ENCODE peak calls at places on chromosome 17, in four cellular contexts. One of them, this sample, is unnamed. For H3K27me3, the result is how much of the 10 kb centered on the place peaks cover.

GRCh38 chr17:17467720-17468119 is 9.1 kb upstream of the MED9 start:
- DNase-seq in WERI-Rb-1: peak
- DNase-seq in GM06990: no peak
- DNase-seq in cardiac muscle cell: no peak
- DNase-seq in this sample: no peak

GRCh38 chr17:34706029-34706428 is 126.6 kb downstream of the TMEM132E start:
- DNase-seq in WERI-Rb-1: no peak
- DNase-seq in GM06990: no peak
- DNase-seq in cardiac muscle cell: peak
- DNase-seq in this sample: no peak

GRCh38 chr17:77145635-77146632 is 5.2 kb downstream of the SEC14L1 start:
- DNase-seq in WERI-Rb-1: no peak
- DNase-seq in GM06990: peak
- DNase-seq in cardiac muscle cell: peak
- DNase-seq in this sample: no peak

GRCh38 chr17:77645441-77646430 is 312.8 kb upstream of the TNRC6C start:
- DNase-seq in WERI-Rb-1: peak
- DNase-seq in GM06990: no peak
- DNase-seq in cardiac muscle cell: no peak
- DNase-seq in this sample: no peak

GRCh38 chr17:10297691-10298090 is 75.1 kb downstream of the MYH13 start:
- DNase-seq in WERI-Rb-1: no peak
- DNase-seq in GM06990: no peak
- DNase-seq in cardiac muscle cell: no peak
- DNase-seq in this sample: no peak

GRCh38 chr17:46770818-46771600 is 47.5 kb downstream of the WNT3 start:
- DNase-seq in WERI-Rb-1: peak
- DNase-seq in GM06990: no peak
- DNase-seq in cardiac muscle cell: peak
- DNase-seq in this sample: no peak

GRCh38 chr17:60390881-60391418 is 983 bp downstream of the USP32 start:
- DNase-seq in WERI-Rb-1: peak
- DNase-seq in GM06990: peak
- DNase-seq in cardiac muscle cell: peak
- DNase-seq in this sample: no peak

GRCh38 chr17:11644265-11645212 is 46.3 kb downstream of the DNAH9 start:
- DNase-seq in WERI-Rb-1: peak
- DNase-seq in GM06990: no peak
- DNase-seq in cardiac muscle cell: peak
- DNase-seq in this sample: no peak

GRCh38 chr17:32813021-32813420 is 63.9 kb downstream of the MYO1D start:
- DNase-seq in WERI-Rb-1: no peak
- DNase-seq in GM06990: no peak
- DNase-seq in cardiac muscle cell: no peak
- DNase-seq in this sample: no peak

GRCh38 chr17:74957935-74958549 is 14.5 kb downstream of the HID1 start:
- DNase-seq in WERI-Rb-1: peak
- DNase-seq in GM06990: peak
- DNase-seq in cardiac muscle cell: peak
- DNase-seq in this sample: no peak

GRCh38 chr17:35449371-35449931 is 885 bp upstream of the SLFN13 start:
- DNase-seq in WERI-Rb-1: no peak
- DNase-seq in GM06990: peak
- DNase-seq in cardiac muscle cell: peak
- DNase-seq in this sample: no peak

GRCh38 chr17:71188811-71189492 is 931.9 kb upstream of the SOX9 start:
- DNase-seq in WERI-Rb-1: no peak
- DNase-seq in GM06990: no peak
- DNase-seq in cardiac muscle cell: no peak
- DNase-seq in this sample: peak

GRCh38 chr17:70808596-70808995 is 639.3 kb downstream of the KCNJ2 start:
- DNase-seq in WERI-Rb-1: no peak
- DNase-seq in GM06990: no peak
- DNase-seq in cardiac muscle cell: no peak
- DNase-seq in this sample: no peak

GRCh38 chr17:19940722-19941464 is 36.7 kb downstream of the AKAP10 start:
- DNase-seq in WERI-Rb-1: no peak
- DNase-seq in GM06990: no peak
- DNase-seq in cardiac muscle cell: no peak
- DNase-seq in this sample: no peak

GRCh38 chr17:10806863-10807262 is 3.0 kb upstream of the TMEM238L start:
- DNase-seq in WERI-Rb-1: no peak
- DNase-seq in GM06990: no peak
- DNase-seq in cardiac muscle cell: no peak
- DNase-seq in this sample: no peak

GRCh38 chr17:74360993-74361612 is 565 bp downstream of the BTBD17 start:
- DNase-seq in WERI-Rb-1: peak
- DNase-seq in GM06990: no peak
- DNase-seq in cardiac muscle cell: no peak
- DNase-seq in this sample: no peak

GRCh38 chr17:42050360-42051012 is at the start of gene C17orf113:
- DNase-seq in WERI-Rb-1: peak
- DNase-seq in GM06990: peak
- DNase-seq in cardiac muscle cell: peak
- DNase-seq in this sample: no peak

GRCh38 chr17:30235386-30236296 is at the start of gene SLC6A4:
- DNase-seq in WERI-Rb-1: no peak
- DNase-seq in GM06990: no peak
- DNase-seq in cardiac muscle cell: peak
- DNase-seq in this sample: no peak

GRCh38 chr17:16938496-16939270 is 33.2 kb downstream of the TNFRSF13B start:
- DNase-seq in WERI-Rb-1: no peak
- DNase-seq in GM06990: no peak
- DNase-seq in cardiac muscle cell: peak
- DNase-seq in this sample: no peak

GRCh38 chr17:21373034-21373433 is 3.1 kb upstream of the KCNJ12 start:
- DNase-seq in WERI-Rb-1: no peak
- DNase-seq in GM06990: no peak
- DNase-seq in cardiac muscle cell: no peak
- DNase-seq in this sample: no peak

GRCh38 chr17:72683506-72684404 is 408.7 kb downstream of the SLC39A11 start:
- DNase-seq in WERI-Rb-1: no peak
- DNase-seq in GM06990: no peak
- DNase-seq in cardiac muscle cell: peak
- DNase-seq in this sample: peak

GRCh38 chr17:73474370-73474988 is 162.7 kb upstream of the CDC42EP4 start:
- DNase-seq in WERI-Rb-1: no peak
- DNase-seq in GM06990: no peak
- DNase-seq in cardiac muscle cell: peak
- DNase-seq in this sample: no peak

GRCh38 chr17:36697907-36698526 is 96.6 kb downstream of the MRM1 start:
- DNase-seq in WERI-Rb-1: peak
- DNase-seq in GM06990: no peak
- DNase-seq in cardiac muscle cell: peak
- DNase-seq in this sample: no peak

GRCh38 chr17:77178586-77178985 is 37.8 kb downstream of the SEC14L1 start:
- DNase-seq in WERI-Rb-1: peak
- DNase-seq in GM06990: no peak
- DNase-seq in cardiac muscle cell: no peak
- DNase-seq in this sample: no peak

GRCh38 chr17:40450175-40450574 is 6.9 kb downstream of the IGFBP4 start:
- DNase-seq in WERI-Rb-1: peak
- DNase-seq in GM06990: no peak
- DNase-seq in cardiac muscle cell: no peak
- DNase-seq in this sample: no peak

GRCh38 chr17:20256144-20256543 is 211.2 kb downstream of the LGALS9B start:
- DNase-seq in WERI-Rb-1: no peak
- DNase-seq in GM06990: no peak
- DNase-seq in cardiac muscle cell: no peak
- DNase-seq in this sample: no peak

GRCh38 chr17:29176500-29177351 is 3.5 kb downstream of the MYO18A start:
- DNase-seq in WERI-Rb-1: peak
- DNase-seq in GM06990: peak
- DNase-seq in cardiac muscle cell: peak
- DNase-seq in this sample: no peak

GRCh38 chr17:44204453-44204882 is 4.8 kb upstream of the ATXN7L3 start:
- DNase-seq in WERI-Rb-1: no peak
- DNase-seq in GM06990: no peak
- DNase-seq in cardiac muscle cell: no peak
- DNase-seq in this sample: no peak

GRCh38 chr17:4599505-4600281 is 15.4 kb downstream of the SMTNL2 start:
- DNase-seq in WERI-Rb-1: peak
- DNase-seq in GM06990: no peak
- DNase-seq in cardiac muscle cell: peak
- DNase-seq in this sample: no peak

GRCh38 chr17:58728831-58729230 is 26.8 kb upstream of the PPM1E start:
- DNase-seq in WERI-Rb-1: no peak
- DNase-seq in GM06990: no peak
- DNase-seq in cardiac muscle cell: no peak
- DNase-seq in this sample: no peak

DNA sequence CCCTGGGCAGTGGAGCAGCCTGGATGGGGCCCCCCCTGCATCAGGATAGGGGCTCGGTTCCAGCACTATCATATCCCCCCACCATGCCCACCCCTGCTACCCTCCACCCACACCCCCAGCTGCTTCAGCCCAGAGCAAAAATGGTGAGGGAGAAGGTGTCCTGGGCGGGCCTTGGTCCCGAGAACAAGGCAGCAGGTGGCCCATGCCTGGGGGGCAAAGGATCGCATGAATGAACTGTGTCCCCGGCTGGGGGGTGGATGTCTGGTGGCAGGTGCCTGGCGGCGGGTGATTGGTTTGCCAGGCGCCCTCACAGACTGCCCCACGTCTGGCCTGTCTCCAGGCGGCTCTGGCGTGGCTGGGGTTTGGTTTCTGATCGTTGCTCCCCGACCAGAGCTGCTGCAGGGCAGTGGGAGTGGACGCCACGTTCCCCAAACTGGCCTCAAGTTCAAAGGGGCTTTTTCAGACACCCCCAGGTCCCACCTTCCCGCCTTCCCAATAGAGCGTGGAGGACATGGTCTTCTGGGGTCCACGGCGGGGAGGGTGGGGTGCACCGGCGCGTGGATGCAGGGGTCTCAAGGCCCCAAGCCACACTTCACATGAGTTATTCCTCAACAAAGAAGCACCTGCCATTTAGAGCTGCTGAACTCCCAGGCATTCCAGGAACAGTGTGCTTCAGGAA is 12.6 kb downstream of the UTS2R start:
- DNase-seq in WERI-Rb-1: no peak
- DNase-seq in GM06990: no peak
- DNase-seq in cardiac muscle cell: no peak
- DNase-seq in this sample: no peak
- H3K27me3 ChIP-seq in WERI-Rb-1: under half
- H3K27me3 ChIP-seq in GM06990: under half
- H3K27me3 ChIP-seq in cardiac muscle cell: under half
- H3K27me3 ChIP-seq in this sample: under half

DNA sequence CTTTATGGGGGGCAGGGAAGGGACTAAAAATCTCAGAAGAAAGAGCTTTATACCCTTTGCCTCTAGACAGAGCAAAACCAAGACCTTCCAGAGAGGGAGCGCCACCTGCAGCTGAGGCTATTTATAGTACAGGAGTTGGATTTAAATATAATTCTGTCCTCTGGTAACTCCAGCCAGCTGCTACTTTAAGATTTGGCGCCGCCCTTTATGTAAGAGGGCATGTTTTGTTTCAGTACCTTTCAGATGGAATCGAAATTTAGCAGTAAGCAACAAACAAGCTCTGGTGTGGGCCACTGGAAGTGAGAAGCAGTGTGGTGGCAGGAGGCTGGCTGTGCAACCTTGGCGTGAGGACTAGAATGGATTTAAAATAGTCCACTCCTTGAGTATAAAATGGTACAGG is 5.2 kb upstream of the GUCY2D start:
- DNase-seq in WERI-Rb-1: peak
- DNase-seq in GM06990: no peak
- DNase-seq in cardiac muscle cell: peak
- DNase-seq in this sample: no peak
- H3K27me3 ChIP-seq in WERI-Rb-1: under half
- H3K27me3 ChIP-seq in GM06990: under half
- H3K27me3 ChIP-seq in cardiac muscle cell: under half
- H3K27me3 ChIP-seq in this sample: under half

GRCh38 chr17:38571833-38572274 is 33.9 kb downstream of the SRCIN1 start:
- DNase-seq in WERI-Rb-1: no peak
- DNase-seq in GM06990: no peak
- DNase-seq in cardiac muscle cell: no peak
- DNase-seq in this sample: no peak
- H3K27me3 ChIP-seq in WERI-Rb-1: under half
- H3K27me3 ChIP-seq in GM06990: under half
- H3K27me3 ChIP-seq in cardiac muscle cell: half or more
- H3K27me3 ChIP-seq in this sample: half or more

GRCh38 chr17:79534851-79535727 is 75.8 kb downstream of the RBFOX3 start:
- DNase-seq in WERI-Rb-1: no peak
- DNase-seq in GM06990: no peak
- DNase-seq in cardiac muscle cell: no peak
- DNase-seq in this sample: no peak

GRCh38 chr17:79537061-79537460 is 73.8 kb downstream of the RBFOX3 start:
- DNase-seq in WERI-Rb-1: no peak
- DNase-seq in GM06990: no peak
- DNase-seq in cardiac muscle cell: no peak
- DNase-seq in this sample: no peak

GRCh38 chr17:79537686-79538085 is 73.2 kb downstream of the RBFOX3 start:
- DNase-seq in WERI-Rb-1: no peak
- DNase-seq in GM06990: no peak
- DNase-seq in cardiac muscle cell: no peak
- DNase-seq in this sample: no peak

GRCh38 chr17:79535728-79536025 is 75.2 kb downstream of the RBFOX3 start:
- DNase-seq in WERI-Rb-1: no peak
- DNase-seq in GM06990: no peak
- DNase-seq in cardiac muscle cell: no peak
- DNase-seq in this sample: no peak

DNA sequence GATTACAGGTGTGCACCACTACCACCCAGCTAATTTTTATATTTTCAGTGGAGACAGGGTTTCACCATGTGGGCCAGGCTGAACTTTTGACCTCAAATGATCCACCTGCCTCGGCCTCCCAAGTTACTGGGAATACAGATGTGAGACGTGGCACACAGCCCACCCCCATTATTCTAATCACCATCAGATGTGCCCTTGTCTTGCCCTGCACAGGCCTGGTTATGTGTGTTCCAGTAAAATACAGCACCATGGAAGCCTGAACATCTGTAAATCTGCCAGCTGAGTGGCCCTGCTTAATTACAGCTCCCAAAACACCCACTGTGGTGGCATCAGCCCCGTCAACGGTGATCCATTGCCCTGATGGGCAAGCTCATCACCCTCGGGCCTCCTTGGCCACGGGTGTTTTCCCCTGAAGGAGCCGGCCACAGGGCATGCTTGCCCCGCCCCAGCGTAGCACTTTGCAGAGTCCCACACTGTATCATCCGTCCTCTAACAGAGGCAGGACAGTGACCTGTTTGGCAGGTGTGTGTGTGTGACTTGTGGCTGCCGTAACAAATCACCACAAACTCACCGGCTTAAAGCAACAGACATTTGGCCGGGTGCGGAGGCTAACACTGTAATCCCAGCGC is 74.5 kb downstream of the RBFOX3 start:
- DNase-seq in WERI-Rb-1: no peak
- DNase-seq in GM06990: no peak
- DNase-seq in cardiac muscle cell: no peak
- DNase-seq in this sample: no peak
- H3K27me3 ChIP-seq in WERI-Rb-1: under half
- H3K27me3 ChIP-seq in GM06990: under half
- H3K27me3 ChIP-seq in cardiac muscle cell: under half
- H3K27me3 ChIP-seq in this sample: under half

This sample was measured in AG04450.